ENCODE peak calls at places on chromosomes 13 and 19, in seven cellular contexts. E is foreskin keratinocyte, J is mucosa of descending colon, Z is pancreas, M is HepG2, S is lower lobe of right lung, O is heart right ventricle. Q is an unnamed sample.

GRCh38 chr13:78147905-78148304 is 229.3 kb upstream of the EDNRB start:
- ATAC-seq in S (no peak), M (no peak), Z (no peak), J (no peak), O (no peak), E (peak; percentile 74), Q (no peak)

GRCh38 chr13:83876546-83876945 is 5.7 kb downstream of the SLITRK1 start:
- ATAC-seq in S (no peak), E (no peak), Z (no peak), M (no peak), O (no peak), J (no peak), Q (no peak)

GRCh38 chr13:97976551-97977375 is 23.3 kb downstream of the IPO5 start:
- ATAC-seq in S (peak; percentile 49), O (peak; percentile 47), Z (peak; percentile 27), M (peak; percentile 2), J (peak; percentile 47), E (peak; percentile 68), Q (peak; percentile 54)

GRCh38 chr19:39935262-39935661 is 828 bp upstream of the FCGBP start:
- ATAC-seq in Z (no peak), J (peak; percentile 50), M (peak; percentile 72), S (no peak), E (no peak), O (no peak), Q (no peak)

GRCh38 chr13:49733181-49733951 is 42.1 kb upstream of the EBPL start:
- ATAC-seq in J (no peak), M (peak; percentile 70), S (peak; percentile 96), E (no peak), Z (peak; percentile 88), O (no peak), Q (no peak)

GRCh38 chr19:38148337-38148736 is 75.7 kb downstream of the DPF1 start:
- ATAC-seq in Z (no peak), S (no peak), O (peak; percentile 54), M (no peak), J (no peak), E (no peak), Q (no peak)

GRCh38 chr19:50406829-50407228 is 11.9 kb upstream of the SPIB start:
- ATAC-seq in Z (no peak), O (no peak), M (no peak), E (no peak), J (no peak), S (no peak), Q (no peak)

GRCh38 chr13:78595819-78596700 is 7.3 kb downstream of the POU4F1 start:
- ATAC-seq in O (no peak), E (peak; percentile 39), J (peak; percentile 40), S (no peak), Z (peak; percentile 36), M (peak; percentile 91), Q (no peak)

GRCh38 chr19:15461694-15462093 is 2.6 kb downstream of the RASAL3 start:
- ATAC-seq in J (no peak), Z (no peak), E (no peak), O (no peak), S (no peak), M (no peak), Q (no peak)

GRCh38 chr13:42747399-42747873 is 33.9 kb upstream of the FAM216B start:
- ATAC-seq in M (no peak), E (peak; percentile 20), S (peak; percentile 29), Z (no peak), O (peak; percentile 43), J (peak; percentile 66), Q (no peak)

GRCh38 chr19:13015361-13016231 is 20.3 kb downstream of the NFIX start:
- ATAC-seq in M (no peak), O (no peak), Z (no peak), J (peak; percentile 6), S (no peak), E (no peak), Q (no peak)

GRCh38 chr13:36891752-36892151 is 28.3 kb downstream of the SMAD9 start:
- ATAC-seq in Z (no peak), E (no peak), S (no peak), M (no peak), J (no peak), O (no peak), Q (no peak)

DNA sequence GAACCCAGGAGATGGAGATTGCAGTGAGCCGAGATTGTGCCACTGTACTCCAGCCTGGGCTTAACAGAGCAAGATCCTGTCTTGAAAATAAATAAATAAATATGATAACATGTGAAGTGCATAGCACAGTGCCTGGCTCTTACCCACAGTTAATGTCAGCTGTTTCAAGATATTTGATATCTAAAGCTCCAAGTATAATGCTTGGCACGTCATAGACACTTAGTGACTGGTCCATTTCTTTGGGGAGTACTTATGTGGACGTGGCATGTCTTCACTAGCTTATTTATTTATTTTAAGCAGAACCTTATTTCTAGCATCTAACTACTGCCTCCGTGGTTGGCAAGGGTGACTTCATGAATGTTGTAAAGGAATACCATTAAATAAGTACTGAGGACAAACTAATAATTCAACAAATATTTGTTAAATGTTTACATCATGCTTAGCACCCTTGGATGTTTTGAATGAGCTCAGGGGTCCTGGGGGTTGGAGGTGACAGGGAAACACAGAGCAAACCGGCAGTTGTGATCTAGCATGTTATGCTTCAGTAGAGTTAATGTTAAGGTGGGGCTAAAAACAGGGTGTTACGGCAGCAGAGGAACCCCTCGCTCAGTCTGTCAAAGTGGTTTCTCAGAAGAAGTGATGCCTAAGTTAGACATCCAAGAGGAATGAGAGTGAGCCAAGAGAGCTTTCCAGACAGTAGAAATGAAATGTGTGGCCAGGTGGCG is 18.9 kb downstream of the GARRE1 start:
- ATAC-seq in M (no peak), E (no peak), O (no peak), S (no peak), Z (no peak), J (no peak), Q (no peak)
- H3K4me1 ChIP-seq in M (peaks cover 55% of the 10 kb centered on the region), E (peaks cover 23% of the 10 kb centered on the region), O (peaks cover 54% of the 10 kb centered on the region), S (peaks cover 80% of the 10 kb centered on the region), Z (peaks cover 37% of the 10 kb centered on the region), J (peaks cover 19% of the 10 kb centered on the region), Q (no peaks in the 10 kb centered on the region)

GRCh38 chr13:38520041-38520440 is 166.8 kb upstream of the FREM2 start:
- ATAC-seq in E (no peak), J (no peak), S (no peak), O (no peak), Z (no peak), M (no peak), Q (no peak)
- H3K4me1 ChIP-seq in E (no peaks in the 10 kb centered on the region), J (no peaks in the 10 kb centered on the region), S (no peaks in the 10 kb centered on the region), O (no peaks in the 10 kb centered on the region), Z (no peaks in the 10 kb centered on the region), M (no peaks in the 10 kb centered on the region), Q (no peaks in the 10 kb centered on the region)

GRCh38 chr19:55350620-55351315 is 3.8 kb downstream of the COX6B2 start:
- ATAC-seq in Z (no peak), S (no peak), M (no peak), O (no peak), J (peak; percentile 29), E (no peak), Q (no peak)
- H3K4me1 ChIP-seq in Z (no peaks in the 10 kb centered on the region), S (peaks cover 8% of the 10 kb centered on the region), M (peaks cover 19% of the 10 kb centered on the region), O (peaks cover 11% of the 10 kb centered on the region), J (peaks cover 21% of the 10 kb centered on the region), E (no peaks in the 10 kb centered on the region), Q (peaks cover 44% of the 10 kb centered on the region)

GRCh38 chr19:6699935-6700334 is 20.5 kb downstream of the C3 start:
- ATAC-seq in O (no peak), M (no peak), S (no peak), E (no peak), J (no peak), Z (no peak), Q (no peak)

GRCh38 chr19:6705931-6706632 is 14.4 kb downstream of the C3 start:
- ATAC-seq in S (peak; percentile 18), Z (no peak), J (no peak), O (no peak), E (no peak), M (peak; percentile 16), Q (no peak)

GRCh38 chr19:6696239-6696820 is 24.1 kb downstream of the C3 start:
- ATAC-seq in M (no peak), J (no peak), O (no peak), Z (no peak), S (no peak), E (no peak), Q (no peak)

GRCh38 chr19:6697291-6697690 is 23.2 kb downstream of the C3 start:
- ATAC-seq in J (no peak), S (no peak), E (no peak), O (no peak), M (no peak), Z (no peak), Q (no peak)

DNA sequence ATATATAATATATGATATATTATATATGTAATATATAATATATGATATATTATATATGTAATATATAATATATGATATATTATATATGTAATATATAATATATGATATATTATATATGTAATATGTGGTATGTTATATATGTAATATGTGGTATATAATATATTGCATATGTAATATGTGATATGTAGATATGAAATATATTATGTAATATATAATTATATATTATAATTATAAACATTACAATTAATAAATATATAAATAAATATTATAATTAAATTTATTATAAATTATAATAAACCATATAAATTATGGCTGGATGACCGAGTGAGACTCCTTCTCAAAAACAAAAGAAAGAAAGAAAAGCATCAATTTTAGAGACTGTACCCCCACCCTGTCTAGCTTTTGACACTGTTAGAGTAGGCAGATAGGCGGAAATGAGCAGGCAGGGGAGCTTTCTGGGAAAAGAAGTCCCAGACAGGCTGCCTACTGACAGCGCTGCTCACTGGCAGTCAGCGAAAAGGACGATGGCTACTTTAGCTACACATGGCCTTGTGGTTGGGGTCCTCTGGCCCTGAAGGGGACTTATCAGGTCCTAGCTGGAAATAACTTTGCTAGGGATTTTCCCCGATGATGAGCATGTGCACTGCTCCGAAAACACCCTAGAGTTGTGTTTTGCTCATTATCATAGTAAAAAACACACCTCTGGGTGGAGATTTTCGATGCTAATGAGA is 19.7 kb downstream of the C3 start:
- ATAC-seq in E (no peak), Z (peak; percentile 20), S (no peak), J (no peak), O (no peak), M (peak; percentile 27), Q (no peak)
- H3K4me1 ChIP-seq in E (no peaks in the 10 kb centered on the region), Z (no peaks in the 10 kb centered on the region), S (no peaks in the 10 kb centered on the region), J (no peaks in the 10 kb centered on the region), O (no peaks in the 10 kb centered on the region), M (no peaks in the 10 kb centered on the region), Q (no peaks in the 10 kb centered on the region)

DNA sequence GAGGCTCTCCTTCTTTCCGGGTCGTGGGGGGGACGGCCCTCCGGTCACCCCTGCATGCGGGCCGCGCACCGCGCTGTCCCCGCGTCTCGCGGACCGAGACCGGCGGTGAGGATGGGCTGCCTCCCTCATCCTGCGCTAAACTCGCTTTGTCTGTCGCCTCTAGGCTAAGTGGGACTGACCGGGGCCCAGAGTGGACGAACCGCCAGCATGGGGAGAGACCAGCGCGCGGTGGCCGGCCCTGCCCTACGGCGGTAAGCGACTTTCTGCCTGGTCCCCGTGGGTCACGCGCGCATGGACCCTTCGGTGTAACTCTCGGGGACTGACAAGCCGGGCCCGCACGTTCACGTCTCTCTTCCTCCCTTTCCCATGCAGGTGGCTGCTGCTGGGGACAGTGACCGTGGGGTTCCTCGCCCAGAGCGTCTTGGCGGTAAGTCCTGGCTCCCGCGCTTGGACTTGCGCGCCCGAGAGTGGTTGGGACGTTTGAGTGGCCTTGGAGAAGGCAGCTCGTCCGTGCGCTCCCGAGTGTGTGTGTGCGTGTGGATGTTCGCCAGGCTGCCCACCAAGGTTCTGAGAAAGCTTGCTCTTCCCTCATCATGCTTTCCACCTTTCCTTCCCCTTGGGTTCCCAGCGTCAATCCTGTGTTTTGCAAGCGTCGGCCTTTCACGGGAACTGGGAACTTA is 753 bp downstream of the COL4A2 start:
- ATAC-seq in J (peak; percentile 23), E (peak; percentile 2), M (no peak), S (peak; percentile 38), Z (peak; percentile 16), O (peak; percentile 47), Q (no peak)
- H3K4me1 ChIP-seq in J (peaks cover 10% of the 10 kb centered on the region), E (peaks cover 10% of the 10 kb centered on the region), M (peaks cover 11% of the 10 kb centered on the region), S (peaks cover 33% of the 10 kb centered on the region), Z (no peaks in the 10 kb centered on the region), O (peaks cover 44% of the 10 kb centered on the region), Q (no peaks in the 10 kb centered on the region)

Q was measured in gastroesophageal sphincter.